ENCODE peak calls at places on chromosomes 3 and 15, in four cellular contexts. One of them, this sample, is unnamed.

GRCh38 chr3:15815696-15816095 is 17.9 kb upstream of the ANKRD28 start:
- DNase-seq in AG09309: no peak
- DNase-seq in pancreas: no peak
- DNase-seq in GM23338: no peak
- DNase-seq in this sample: no peak

GRCh38 chr15:71060983-71061382 is 54.3 kb upstream of the THSD4 start:
- DNase-seq in AG09309: no peak
- DNase-seq in pancreas: no peak
- DNase-seq in GM23338: no peak
- DNase-seq in this sample: no peak

GRCh38 chr15:38213392-38213791 is 39.2 kb upstream of the SPRED1 start:
- DNase-seq in GM23338: no peak
- DNase-seq in pancreas: no peak
- DNase-seq in AG09309: no peak
- DNase-seq in this sample: no peak

GRCh38 chr3:99817047-99817436 is 620 bp upstream of the CMSS1 start:
- DNase-seq in GM23338: peak
- DNase-seq in AG09309: no peak
- DNase-seq in pancreas: peak
- DNase-seq in this sample: no peak

GRCh38 chr3:168071971-168072645 is 23.6 kb downstream of the GOLIM4 start:
- DNase-seq in pancreas: no peak
- DNase-seq in AG09309: no peak
- DNase-seq in GM23338: no peak
- DNase-seq in this sample: no peak

GRCh38 chr15:72197460-72198409 is at the start of gene GRAMD2A:
- DNase-seq in AG09309: no peak
- DNase-seq in GM23338: peak
- DNase-seq in pancreas: no peak
- DNase-seq in this sample: peak

GRCh38 chr3:197466586-197467399 is 89.0 kb downstream of the BDH1 start:
- DNase-seq in pancreas: no peak
- DNase-seq in AG09309: no peak
- DNase-seq in GM23338: no peak
- DNase-seq in this sample: no peak

GRCh38 chr15:39804026-39804425 is 21.4 kb upstream of the FSIP1 start:
- DNase-seq in AG09309: no peak
- DNase-seq in pancreas: no peak
- DNase-seq in GM23338: no peak
- DNase-seq in this sample: no peak

GRCh38 chr3:14522129-14522691 is 17.9 kb downstream of the GRIP2 start:
- DNase-seq in pancreas: no peak
- DNase-seq in AG09309: no peak
- DNase-seq in GM23338: no peak
- DNase-seq in this sample: peak

GRCh38 chr3:172627057-172627809 is 83.6 kb downstream of the NCEH1 start:
- DNase-seq in pancreas: no peak
- DNase-seq in GM23338: no peak
- DNase-seq in AG09309: peak
- DNase-seq in this sample: no peak

GRCh38 chr3:195178124-195178910 is 92.6 kb downstream of the XXYLT1 start:
- DNase-seq in pancreas: no peak
- DNase-seq in GM23338: no peak
- DNase-seq in AG09309: no peak
- DNase-seq in this sample: peak

GRCh38 chr3:187769771-187770170 is 24.5 kb upstream of the BCL6 start:
- DNase-seq in GM23338: no peak
- DNase-seq in AG09309: no peak
- DNase-seq in pancreas: no peak
- DNase-seq in this sample: no peak

GRCh38 chr3:74613060-74613459 is 1.4 kb downstream of the CNTN3 start:
- DNase-seq in pancreas: no peak
- DNase-seq in AG09309: no peak
- DNase-seq in GM23338: no peak
- DNase-seq in this sample: no peak

GRCh38 chr3:74607803-74608202 is 6.7 kb downstream of the CNTN3 start:
- DNase-seq in AG09309: no peak
- DNase-seq in GM23338: no peak
- DNase-seq in pancreas: no peak
- DNase-seq in this sample: no peak

GRCh38 chr3:74614133-74614967 is at the start of gene CNTN3:
- DNase-seq in AG09309: no peak
- DNase-seq in pancreas: peak
- DNase-seq in GM23338: peak
- DNase-seq in this sample: peak

GRCh38 chr3:74617786-74618185 is 3.3 kb upstream of the CNTN3 start:
- DNase-seq in AG09309: no peak
- DNase-seq in GM23338: no peak
- DNase-seq in pancreas: no peak
- DNase-seq in this sample: no peak

DNA sequence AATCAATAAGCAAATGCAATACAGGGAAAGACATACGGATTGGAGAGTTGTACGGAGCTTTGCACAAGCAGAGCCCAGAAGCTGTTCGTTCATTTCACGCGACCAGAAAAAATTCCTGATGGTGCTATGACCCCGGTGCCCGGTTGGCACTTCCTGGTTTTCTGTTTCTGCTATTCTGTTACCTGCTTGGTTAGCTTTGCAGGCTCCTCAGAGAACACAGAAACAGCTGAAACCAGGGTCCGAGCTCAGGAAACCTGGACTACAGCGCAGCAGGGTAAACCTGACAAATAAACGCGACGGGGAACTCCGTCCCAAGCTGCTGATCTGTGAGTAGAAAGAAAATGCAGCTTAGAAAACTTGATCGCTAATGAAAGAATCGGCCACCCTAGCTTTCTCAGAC is 893 bp downstream of the CNTN3 start:
- DNase-seq in AG09309: no peak
- DNase-seq in GM23338: peak
- DNase-seq in pancreas: peak
- DNase-seq in this sample: no peak
- H3K4me3 ChIP-seq in AG09309: peak
- H3K4me3 ChIP-seq in GM23338: peak
- H3K4me3 ChIP-seq in pancreas: peak
- H3K4me3 ChIP-seq in this sample: peak

DNA sequence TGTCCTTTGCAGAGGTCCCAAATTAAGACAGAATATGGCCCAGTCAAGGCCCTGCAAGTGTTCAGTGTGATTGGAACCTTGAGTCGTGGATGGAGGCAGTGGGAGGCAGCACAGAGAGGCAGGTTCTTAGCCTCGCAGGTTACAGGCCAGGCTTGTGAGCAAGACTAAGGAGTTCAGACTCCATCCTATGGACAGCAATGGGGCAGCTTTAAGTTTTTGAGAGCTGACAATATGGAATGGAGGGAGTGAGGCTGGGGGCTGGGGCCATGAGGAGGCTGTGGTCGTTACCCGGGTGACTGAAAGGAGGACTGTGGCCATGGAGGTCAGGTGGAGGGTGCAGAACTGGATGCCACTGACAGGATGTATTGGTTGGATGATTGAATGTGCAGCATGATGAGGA is 74.1 kb upstream of the PRR23C start:
- DNase-seq in pancreas: no peak
- DNase-seq in AG09309: no peak
- DNase-seq in GM23338: no peak
- DNase-seq in this sample: no peak
- H3K4me3 ChIP-seq in pancreas: no peak
- H3K4me3 ChIP-seq in AG09309: no peak
- H3K4me3 ChIP-seq in GM23338: no peak
- H3K4me3 ChIP-seq in this sample: no peak

GRCh38 chr3:129027544-129027880 is 26.4 kb downstream of the EFCC1 start:
- DNase-seq in AG09309: no peak
- DNase-seq in pancreas: no peak
- DNase-seq in GM23338: no peak
- DNase-seq in this sample: no peak

GRCh38 chr3:129025108-129025507 is 24.0 kb downstream of the EFCC1 start:
- DNase-seq in AG09309: no peak
- DNase-seq in GM23338: no peak
- DNase-seq in pancreas: no peak
- DNase-seq in this sample: peak

GRCh38 chr3:129028866-129029265 is 27.8 kb downstream of the EFCC1 start:
- DNase-seq in AG09309: no peak
- DNase-seq in pancreas: no peak
- DNase-seq in GM23338: no peak
- DNase-seq in this sample: no peak

GRCh38 chr3:129025691-129026435 is 24.8 kb downstream of the EFCC1 start:
- DNase-seq in pancreas: no peak
- DNase-seq in AG09309: no peak
- DNase-seq in GM23338: no peak
- DNase-seq in this sample: peak

GRCh38 chr3:129026728-129027543 is 25.8 kb downstream of the EFCC1 start:
- DNase-seq in AG09309: peak
- DNase-seq in pancreas: peak
- DNase-seq in GM23338: peak
- DNase-seq in this sample: peak
- H3K4me3 ChIP-seq in AG09309: peak
- H3K4me3 ChIP-seq in pancreas: peak
- H3K4me3 ChIP-seq in GM23338: peak
- H3K4me3 ChIP-seq in this sample: peak

DNA sequence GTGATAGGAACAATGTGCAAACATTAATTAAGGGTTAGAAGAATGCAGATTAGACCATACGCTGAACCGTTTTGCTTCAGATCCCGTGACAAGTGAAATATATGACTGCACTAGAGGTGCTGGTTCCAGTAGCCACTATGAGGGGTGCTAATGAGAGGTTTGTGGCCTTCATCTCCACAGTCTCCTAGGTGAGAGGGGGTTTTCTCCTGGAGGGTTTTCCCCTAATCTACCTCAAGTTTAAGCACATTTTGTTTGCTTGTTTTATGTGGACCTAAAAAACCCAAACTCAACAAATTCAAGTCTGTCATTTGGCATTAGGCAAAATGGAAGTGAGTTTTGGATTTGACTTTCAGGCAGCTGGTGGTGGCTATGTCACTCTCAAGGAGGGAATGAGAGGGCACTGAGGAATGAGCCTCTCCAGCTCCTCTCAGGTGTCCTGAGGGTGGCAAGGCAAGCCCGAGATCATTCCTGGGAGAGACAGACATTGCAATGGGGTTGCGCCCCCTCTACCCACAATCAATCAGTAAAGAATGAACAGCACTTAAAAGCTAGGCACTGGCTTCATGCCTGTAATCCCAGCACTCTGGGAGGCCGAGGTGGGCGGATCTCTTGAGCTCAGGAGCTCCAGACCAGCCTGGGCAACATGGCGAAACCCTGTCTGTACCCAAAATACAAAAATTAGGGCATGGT is 13.9 kb upstream of the SHF start:
- DNase-seq in pancreas: no peak
- DNase-seq in GM23338: no peak
- DNase-seq in AG09309: no peak
- DNase-seq in this sample: peak
- H3K4me3 ChIP-seq in pancreas: peak
- H3K4me3 ChIP-seq in GM23338: peak
- H3K4me3 ChIP-seq in AG09309: no peak
- H3K4me3 ChIP-seq in this sample: no peak

GRCh38 chr3:44762690-44763089 is 1.1 kb downstream of the KIF15 start:
- DNase-seq in GM23338: no peak
- DNase-seq in AG09309: no peak
- DNase-seq in pancreas: no peak
- DNase-seq in this sample: no peak
- H3K4me3 ChIP-seq in GM23338: peak
- H3K4me3 ChIP-seq in AG09309: peak
- H3K4me3 ChIP-seq in pancreas: no peak
- H3K4me3 ChIP-seq in this sample: peak

DNA sequence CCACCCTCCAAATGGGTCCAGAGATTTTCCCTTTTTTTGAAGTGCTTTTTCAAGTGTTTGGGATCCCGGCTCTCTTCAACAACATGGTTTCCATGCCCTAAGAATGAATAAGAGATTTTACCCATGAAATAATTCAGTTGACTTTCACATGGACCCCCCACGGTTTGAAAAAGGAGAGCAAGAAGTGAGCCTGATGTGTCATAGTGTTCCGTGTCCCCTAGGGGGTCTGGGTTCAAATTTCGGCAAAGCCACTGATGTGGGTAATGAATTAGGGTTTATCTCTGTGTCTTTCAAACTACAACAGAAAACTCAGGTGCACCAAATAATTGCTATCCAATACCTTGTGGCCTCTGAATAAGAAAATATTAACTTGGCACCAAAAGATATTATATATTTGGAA is 2.9 kb downstream of the BOC start:
- DNase-seq in GM23338: no peak
- DNase-seq in AG09309: no peak
- DNase-seq in pancreas: no peak
- DNase-seq in this sample: no peak
- H3K4me3 ChIP-seq in GM23338: no peak
- H3K4me3 ChIP-seq in AG09309: peak
- H3K4me3 ChIP-seq in pancreas: no peak
- H3K4me3 ChIP-seq in this sample: no peak

GRCh38 chr3:23835807-23836206 is 30.1 kb downstream of the UBE2E1 start:
- DNase-seq in GM23338: no peak
- DNase-seq in pancreas: no peak
- DNase-seq in AG09309: no peak
- DNase-seq in this sample: no peak
- H3K4me3 ChIP-seq in GM23338: no peak
- H3K4me3 ChIP-seq in pancreas: no peak
- H3K4me3 ChIP-seq in AG09309: no peak
- H3K4me3 ChIP-seq in this sample: no peak

DNA sequence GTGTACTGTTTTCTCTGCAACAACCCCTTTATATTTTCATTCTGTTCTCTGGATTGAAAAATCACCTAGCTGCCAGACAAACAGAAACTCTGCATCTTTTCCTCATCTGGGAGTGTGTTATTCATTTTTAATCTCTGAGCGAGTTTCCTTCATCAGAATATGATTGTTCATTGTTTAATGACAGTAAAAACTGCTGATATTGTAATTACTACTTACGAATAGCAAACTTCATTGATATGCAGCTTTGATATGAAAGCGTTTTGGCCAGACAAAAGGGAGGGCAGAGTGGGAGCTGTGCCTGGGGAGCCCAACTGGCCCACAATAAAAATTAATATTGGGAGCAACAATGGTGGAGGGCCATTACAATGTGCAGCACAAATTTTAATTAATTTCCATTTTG is 132.7 kb upstream of the SKOR1 start:
- DNase-seq in pancreas: no peak
- DNase-seq in GM23338: no peak
- DNase-seq in AG09309: no peak
- DNase-seq in this sample: no peak
- H3K4me3 ChIP-seq in pancreas: no peak
- H3K4me3 ChIP-seq in GM23338: no peak
- H3K4me3 ChIP-seq in AG09309: no peak
- H3K4me3 ChIP-seq in this sample: no peak

DNA sequence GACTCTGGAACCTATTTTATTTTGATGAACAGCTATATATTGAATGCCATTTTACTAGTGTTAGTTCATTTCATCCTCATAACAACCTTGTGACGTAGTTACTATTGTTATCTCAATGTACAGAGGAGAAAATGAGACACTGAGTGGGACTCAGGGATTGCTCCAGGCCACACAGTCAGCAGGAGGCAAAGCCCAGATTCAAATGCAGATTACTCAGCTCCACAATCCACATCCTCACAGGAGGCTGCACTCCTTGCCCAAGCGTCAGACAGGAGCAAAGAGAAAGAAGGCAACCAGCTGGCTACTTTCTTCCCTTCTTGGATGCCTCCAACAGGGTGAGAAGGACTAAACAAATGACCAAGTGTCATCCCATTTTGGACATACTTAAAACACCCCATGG is 92.0 kb upstream of the CCDC54 start:
- DNase-seq in pancreas: no peak
- DNase-seq in AG09309: no peak
- DNase-seq in GM23338: peak
- DNase-seq in this sample: peak
- H3K4me3 ChIP-seq in pancreas: no peak
- H3K4me3 ChIP-seq in AG09309: no peak
- H3K4me3 ChIP-seq in GM23338: no peak
- H3K4me3 ChIP-seq in this sample: peak